ENCODE peak calls at places on chromosome 13, in four cellular contexts. Q, C, S and V are unnamed samples.

GRCh38 chr13:37326319-37326718 is 220.9 kb upstream of the CSNK1A1L start:
- DNase-seq in S (no peak), C (no peak), Q (peak), V (no peak)

GRCh38 chr13:52652980-52653303 is 306 bp downstream of the SUGT1 start:
- DNase-seq in Q (no peak), C (peak), S (no peak), V (no peak)

GRCh38 chr13:109297628-109298027 is 488.8 kb downstream of the IRS2 start:
- DNase-seq in C (no peak), S (no peak), Q (peak), V (no peak)

GRCh38 chr13:108789476-108789875 is 160.1 kb downstream of the MYO16 start:
- DNase-seq in C (no peak), Q (no peak), S (no peak), V (no peak)

GRCh38 chr13:27542220-27542619 is 78.1 kb downstream of the LNX2 start:
- DNase-seq in C (no peak), S (no peak), Q (no peak), V (no peak)

GRCh38 chr13:83215627-83216026 is 666.6 kb downstream of the SLITRK1 start:
- DNase-seq in C (no peak), Q (peak), S (no peak), V (no peak)

GRCh38 chr13:75418997-75419396 is 63.0 kb downstream of the TBC1D4 start:
- DNase-seq in Q (peak), S (no peak), C (no peak), V (no peak)

GRCh38 chr13:20340136-20340758 is 108.1 kb upstream of the GJB6 start:
- DNase-seq in Q (no peak), S (no peak), C (no peak), V (no peak)

GRCh38 chr13:92500192-92500591 is 726.4 kb upstream of the GPC6 start:
- DNase-seq in Q (no peak), S (no peak), C (no peak), V (peak)

GRCh38 chr13:47893527-47893926 is 107.5 kb downstream of the SUCLA2 start:
- DNase-seq in C (no peak), S (no peak), Q (no peak), V (no peak)

GRCh38 chr13:51282322-51282721 is 57.2 kb upstream of the SERPINE3 start:
- DNase-seq in Q (no peak), S (no peak), C (no peak), V (no peak)

GRCh38 chr13:25165664-25166063 is 6.4 kb downstream of the AMER2 start:
- DNase-seq in C (no peak), Q (no peak), S (no peak), V (no peak)

GRCh38 chr13:80923907-80924306 is 583.0 kb upstream of the SPRY2 start:
- DNase-seq in S (no peak), C (no peak), Q (peak), V (no peak)

GRCh38 chr13:98962901-98963594 is 14.8 kb downstream of the DOCK9 start:
- DNase-seq in S (no peak), Q (no peak), C (no peak), V (no peak)

GRCh38 chr13:100269837-100270236 is 180.9 kb downstream of the PCCA start:
- DNase-seq in Q (peak), C (no peak), S (no peak), V (peak)

GRCh38 chr13:89923731-89924130 is 1423.8 kb upstream of the MIR17HG start:
- DNase-seq in Q (peak), C (no peak), S (no peak), V (peak)

GRCh38 chr13:47008318-47008717 is 111.5 kb upstream of the HTR2A start:
- DNase-seq in Q (no peak), C (no peak), S (no peak), V (no peak)

GRCh38 chr13:29763426-29764180 is 86.8 kb downstream of the UBL3 start:
- DNase-seq in S (no peak), Q (no peak), C (no peak), V (no peak)

GRCh38 chr13:22486490-22486889 is 694.3 kb upstream of the SGCG start:
- DNase-seq in C (no peak), Q (no peak), S (no peak), V (no peak)

GRCh38 chr13:19153782-19154450 is 27.7 kb downstream of the TUBA3C start:
- DNase-seq in S (no peak), Q (no peak), C (no peak), V (peak)

GRCh38 chr13:25529425-25529824 is 157.7 kb downstream of the ATP8A2 start:
- DNase-seq in S (no peak), Q (no peak), C (no peak), V (no peak)

GRCh38 chr13:35157143-35157755 is 215.2 kb downstream of the NBEA start:
- DNase-seq in C (peak), S (peak), Q (peak), V (peak)

GRCh38 chr13:99356216-99357089 is 49.3 kb upstream of the GPR183 start:
- DNase-seq in S (peak), Q (peak), C (no peak), V (peak)

GRCh38 chr13:59823495-59823894 is 340.2 kb downstream of the DIAPH3 start:
- DNase-seq in C (no peak), Q (peak), S (no peak), V (no peak)

GRCh38 chr13:20873348-20873747 is 29.2 kb downstream of the XPO4 start:
- DNase-seq in Q (peak), S (no peak), C (peak), V (no peak)

GRCh38 chr13:70408865-70409264 is 300.6 kb upstream of the KLHL1 start:
- DNase-seq in Q (no peak), S (no peak), C (no peak), V (no peak)

GRCh38 chr13:30481241-30481760 is 15.6 kb upstream of the HMGB1 start:
- DNase-seq in Q (no peak), S (no peak), C (no peak), V (no peak)

GRCh38 chr13:45564108-45564507 is 51.4 kb downstream of the ERICH6B start:
- DNase-seq in C (no peak), Q (peak), S (no peak), V (peak)

GRCh38 chr13:47418206-47418920 is 521.5 kb upstream of the HTR2A start:
- DNase-seq in C (no peak), Q (no peak), S (no peak), V (no peak)

GRCh38 chr13:70027551-70027950 is 80.1 kb upstream of the ATXN8OS start:
- DNase-seq in S (no peak), Q (no peak), C (no peak), V (no peak)

GRCh38 chr13:32911506-32911905 is 104.7 kb upstream of the KL start:
- DNase-seq in S (peak), C (peak), Q (peak), V (peak)